ENCODE peak calls at places on chromosomes 12 and 14, in eight cellular contexts. W is T-helper 9 cell, A is mesenchymal stem cell, N is lower leg skin, Z is transverse colon, U is body of pancreas, T is AG09319, O is heart right ventricle. P is an unnamed sample.

GRCh38 chr12:124705545-124706138 is 138.2 kb upstream of the NCOR2 start:
- DNase-seq in W (no peak), A (no peak), N (no peak), Z (no peak), U (no peak), T (no peak), O (no peak), P (no peak)

GRCh38 chr12:11746024-11746771 is 96.7 kb downstream of the ETV6 start:
- DNase-seq in W (no peak), A (peak; percentile 38), N (no peak), Z (no peak), U (no peak), T (no peak), O (no peak), P (no peak)

GRCh38 chr12:28759334-28759733 is 389.7 kb upstream of the FAR2 start:
- DNase-seq in W (no peak), A (peak; percentile 22), N (no peak), Z (no peak), U (no peak), T (no peak), O (no peak), P (no peak)

GRCh38 chr12:66733839-66734238 is 55.0 kb upstream of the GRIP1 start:
- DNase-seq in W (no peak), A (no peak), N (no peak), Z (no peak), U (no peak), T (no peak), O (no peak), P (no peak)

GRCh38 chr12:49549735-49550710 is 11.2 kb downstream of the KCNH3 start:
- DNase-seq in W (no peak), A (no peak), N (no peak), Z (no peak), U (no peak), T (no peak), O (no peak), P (no peak)

GRCh38 chr12:67991158-67991557 is 1.9 kb downstream of the IFNG-AS1 start:
- DNase-seq in W (peak; percentile 12), A (no peak), N (no peak), Z (peak; percentile 24), U (no peak), T (no peak), O (no peak), P (no peak)

GRCh38 chr14:96627386-96627785 is 125.2 kb downstream of the PAPOLA start:
- DNase-seq in W (no peak), A (no peak), N (no peak), Z (no peak), U (no peak), T (no peak), O (no peak), P (no peak)

GRCh38 chr12:19220861-19221466 is 91.4 kb downstream of the PLEKHA5 start:
- DNase-seq in W (no peak), A (no peak), N (no peak), Z (no peak), U (no peak), T (no peak), O (no peak), P (no peak)

GRCh38 chr12:112606611-112607366 is 184.8 kb upstream of the RPH3A start:
- DNase-seq in W (no peak), A (no peak), N (peak; percentile 45), Z (no peak), U (no peak), T (no peak), O (no peak), P (no peak)